ENCODE peak calls at places on chromosomes 12 and 14, in seven cellular contexts. M is ovary; B is HCT116; N is astrocyte of the cerebellum; L is small intestine; F is left ventricle myocardium inferior; V is CD8-positive, alpha-beta T cell. G is an unnamed sample.

GRCh38 chr12:88944403-88944802 is 364.1 kb upstream of the KITLG start:
- DNase-seq in M (no peak), B (peak; percentile 71), N (no peak), L (no peak), F (no peak), V (no peak), G (no peak)

GRCh38 chr12:94769746-94770396 is 119.5 kb upstream of the TMCC3 start:
- DNase-seq in M (no peak), B (no peak), N (no peak), L (no peak), F (no peak), V (no peak), G (no peak)

GRCh38 chr12:132285991-132286681 is 43.3 kb downstream of the GALNT9 start:
- DNase-seq in M (peak; percentile 59), B (no peak), N (no peak), L (peak; percentile 12), F (peak; percentile 56), V (no peak), G (no peak)

GRCh38 chr12:122062832-122063690 is 15.5 kb upstream of the MLXIP start:
- DNase-seq in M (peak; percentile 81), B (peak; percentile 53), N (no peak), L (peak; percentile 82), F (peak; percentile 52), V (no peak), G (no peak)

GRCh38 chr14:101126376-101127130 is 223.0 kb upstream of the RTL1 start:
- DNase-seq in M (no peak), B (no peak), N (no peak), L (no peak), F (no peak), V (no peak), G (peak; percentile 58)

GRCh38 chr14:36423430-36423829 is 96.6 kb downstream of the NKX2-1 start:
- DNase-seq in M (no peak), B (no peak), N (no peak), L (no peak), F (no peak), V (no peak), G (no peak)

GRCh38 chr12:75878382-75878720 is 153.2 kb downstream of the PHLDA1 start:
- DNase-seq in M (peak; percentile 25), B (no peak), N (no peak), L (peak; percentile 15), F (no peak), V (no peak), G (no peak)

GRCh38 chr12:19125325-19125724 is 4.2 kb upstream of the PLEKHA5 start:
- DNase-seq in M (no peak), B (no peak), N (no peak), L (no peak), F (no peak), V (no peak), G (no peak)

GRCh38 chr14:32298346-32298745 is 30.8 kb upstream of the AKAP6 start:
- DNase-seq in M (no peak), B (no peak), N (no peak), L (no peak), F (no peak), V (no peak), G (no peak)

GRCh38 chr12:62677355-62677754 is 210.7 kb downstream of the MON2 start:
- DNase-seq in M (no peak), B (no peak), N (no peak), L (no peak), F (no peak), V (no peak), G (no peak)

GRCh38 chr12:93713060-93713459 is 35.9 kb downstream of the CRADD start:
- DNase-seq in M (no peak), B (no peak), N (no peak), L (no peak), F (no peak), V (no peak), G (no peak)

GRCh38 chr12:6635375-6635855 is 344 bp downstream of the LPAR5 start:
- DNase-seq in M (no peak), B (no peak), N (no peak), L (peak; percentile 47), F (no peak), V (peak; percentile 70), G (no peak)

GRCh38 chr14:70871863-70872677 is 35.2 kb upstream of the PCNX1 start:
- DNase-seq in M (no peak), B (no peak), N (no peak), L (peak; percentile 36), F (no peak), V (no peak), G (no peak)

DNA sequence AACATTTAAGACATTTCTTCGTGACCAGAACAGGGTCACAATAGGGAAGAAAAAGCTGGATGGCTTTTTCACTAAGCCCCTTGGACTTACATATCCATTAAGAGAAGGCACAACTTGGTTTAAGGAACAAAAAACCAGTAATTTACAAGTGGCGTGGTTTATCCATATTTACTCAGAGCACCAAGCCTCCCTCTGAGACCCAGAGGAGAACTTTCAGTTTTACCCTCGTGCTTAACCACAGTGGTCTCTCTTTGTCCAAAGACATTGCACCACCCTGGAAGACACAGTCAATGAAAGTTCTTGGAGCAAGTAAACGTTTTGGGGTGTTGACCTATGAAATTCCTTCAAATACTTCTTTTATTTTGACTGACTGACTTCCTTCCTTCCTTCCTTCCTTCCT is 52.5 kb downstream of the SSPN start:
- DNase-seq in M (no peak), B (no peak), N (no peak), L (no peak), F (no peak), V (no peak), G (no peak)
- H3K4me3 ChIP-seq in M (no peak overlapping the region), B (no peak overlapping the region), N (no peak overlapping the region), L (no peak overlapping the region), F (no peak overlapping the region), V (no peak overlapping the region), G (no peak overlapping the region)

GRCh38 chr14:51848120-51848519 is 12.3 kb upstream of the GNG2 start:
- DNase-seq in M (no peak), B (no peak), N (no peak), L (no peak), F (no peak), V (no peak), G (no peak)

GRCh38 chr14:51846631-51847488 is 13.6 kb upstream of the GNG2 start:
- DNase-seq in M (no peak), B (no peak), N (peak; percentile 28), L (peak; percentile 79), F (peak; percentile 19), V (peak; percentile 95), G (no peak)

GRCh38 chr14:51845811-51846210 is 14.6 kb upstream of the GNG2 start:
- DNase-seq in M (no peak), B (no peak), N (no peak), L (no peak), F (no peak), V (no peak), G (no peak)

GRCh38 chr14:51849095-51849494 is 11.3 kb upstream of the GNG2 start:
- DNase-seq in M (no peak), B (no peak), N (no peak), L (no peak), F (no peak), V (peak; percentile 35), G (no peak)

DNA sequence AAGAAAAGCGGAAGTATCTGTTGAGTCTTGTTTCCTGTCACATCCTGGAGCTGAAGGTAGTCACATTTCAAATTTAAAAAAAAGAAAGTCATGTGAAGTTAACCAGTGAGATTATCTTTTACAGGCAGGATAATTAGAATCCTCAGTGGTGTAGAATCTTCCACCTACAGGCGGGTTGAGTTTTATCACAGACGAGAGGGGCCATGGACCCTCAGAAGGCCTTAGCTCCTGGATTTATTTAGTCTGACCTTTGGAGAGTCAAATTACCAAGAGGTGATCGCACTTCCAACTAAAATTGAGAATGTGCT is 13.0 kb upstream of the GNG2 start:
- DNase-seq in M (no peak), B (no peak), N (no peak), L (no peak), F (no peak), V (no peak), G (no peak)
- H3K4me3 ChIP-seq in M (no peak overlapping the region), B (no peak overlapping the region), N (no peak overlapping the region), L (no peak overlapping the region), F (peak overlapping the region; percentile 47), V (no peak overlapping the region), G (no peak overlapping the region)

GRCh38 chr14:77184396-77185092 is 2.9 kb downstream of the TMEM63C start:
- DNase-seq in M (no peak), B (no peak), N (no peak), L (peak; percentile 75), F (no peak), V (no peak), G (no peak)

GRCh38 chr14:77181603-77182437 is at the start of gene TMEM63C:
- DNase-seq in M (no peak), B (peak; percentile 93), N (no peak), L (peak; percentile 27), F (no peak), V (peak; percentile 58), G (no peak)

GRCh38 chr14:77183896-77184295 is 2.3 kb downstream of the TMEM63C start:
- DNase-seq in M (no peak), B (no peak), N (no peak), L (no peak), F (no peak), V (no peak), G (no peak)

GRCh38 chr14:77177623-77178185 is 3.9 kb upstream of the TMEM63C start:
- DNase-seq in M (no peak), B (no peak), N (no peak), L (no peak), F (no peak), V (no peak), G (no peak)

GRCh38 chr14:77181124-77181602 is 435 bp upstream of the TMEM63C start:
- DNase-seq in M (no peak), B (no peak), N (no peak), L (no peak), F (no peak), V (no peak), G (no peak)
- H3K4me3 ChIP-seq in M (no peak overlapping the region), B (peak overlapping the region; percentile 66), N (peak overlapping the region; percentile 43), L (no peak overlapping the region), F (peak overlapping the region; percentile 55), V (peak overlapping the region; percentile 57), G (no peak overlapping the region)

GRCh38 chr12:56766535-56766934 is 3.4 kb downstream of the HSD17B6 start:
- DNase-seq in M (no peak), B (no peak), N (no peak), L (no peak), F (no peak), V (no peak), G (no peak)
- H3K4me3 ChIP-seq in M (no peak overlapping the region), B (no peak overlapping the region), N (no peak overlapping the region), L (no peak overlapping the region), F (no peak overlapping the region), V (no peak overlapping the region), G (no peak overlapping the region)

DNA sequence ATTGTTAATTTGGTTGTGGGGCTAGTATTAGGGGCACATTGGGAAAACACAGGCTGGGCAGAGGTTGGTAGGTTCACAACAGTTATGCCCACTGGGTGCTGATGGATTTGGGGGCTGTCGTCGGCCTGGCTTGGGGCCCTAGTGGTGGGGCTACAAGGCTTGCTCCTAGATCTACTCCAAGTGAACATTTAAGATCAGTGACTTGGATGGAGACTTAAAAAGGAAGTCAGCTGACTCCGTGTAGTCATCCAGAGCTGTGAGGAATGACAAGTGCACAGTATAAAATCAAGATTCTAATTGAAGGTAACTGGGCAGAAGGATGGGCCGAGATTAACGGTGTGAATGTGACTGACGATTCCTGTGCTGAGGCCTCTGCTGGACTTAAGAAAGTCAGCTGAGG is 12.8 kb upstream of the NR4A1 start:
- DNase-seq in M (no peak), B (no peak), N (no peak), L (no peak), F (no peak), V (peak; percentile 9), G (no peak)
- H3K4me3 ChIP-seq in M (peak overlapping the region; percentile 73), B (no peak overlapping the region), N (no peak overlapping the region), L (no peak overlapping the region), F (peak overlapping the region; percentile 75), V (no peak overlapping the region), G (peak overlapping the region; percentile 93)

GRCh38 chr14:88829188-88829587 is 4.7 kb downstream of the TTC8 start:
- DNase-seq in M (no peak), B (no peak), N (no peak), L (no peak), F (no peak), V (no peak), G (no peak)
- H3K4me3 ChIP-seq in M (no peak overlapping the region), B (no peak overlapping the region), N (no peak overlapping the region), L (no peak overlapping the region), F (no peak overlapping the region), V (no peak overlapping the region), G (no peak overlapping the region)